ENCODE peak calls at places on chromosomes 5 and 9, in six cellular contexts. Z is mammary epithelial cell, O is GM23248, K is PC-3, E is fibroblast of lung, Q is neural progenitor cell. P is an unnamed sample. For H3K4me1, the result is how much of the 10 kb centered on the place peaks cover.

GRCh38 chr5:131545856-131546255 is 89.2 kb downstream of the RAPGEF6 start:
- DNase-seq in Z (peak), O (peak), K (peak), E (peak), Q (no peak), P (no peak)

GRCh38 chr5:87385794-87386193 is 26.9 kb downstream of the CCNH start:
- DNase-seq in Z (no peak), O (no peak), K (peak), E (no peak), Q (no peak), P (no peak)

GRCh38 chr5:162473051-162473714 is 405.6 kb downstream of the GABRG2 start:
- DNase-seq in Z (no peak), O (no peak), K (no peak), E (no peak), Q (no peak), P (no peak)

GRCh38 chr9:34493972-34494535 is 28.7 kb downstream of the ENHO start:
- DNase-seq in Z (peak), O (peak), K (peak), E (peak), Q (peak), P (peak)

GRCh38 chr5:142292808-142293207 is 32.0 kb downstream of the SPRY4 start:
- DNase-seq in Z (no peak), O (no peak), K (no peak), E (no peak), Q (no peak), P (no peak)

GRCh38 chr5:139061274-139061673 is 136.9 kb downstream of the SIL1 start:
- DNase-seq in Z (peak), O (peak), K (peak), E (peak), Q (no peak), P (no peak)

GRCh38 chr9:128992995-128993394 is 35.1 kb downstream of the SH3GLB2 start:
- DNase-seq in Z (peak), O (peak), K (peak), E (peak), Q (peak), P (no peak)

GRCh38 chr9:110541950-110542349 is 37.6 kb downstream of the SVEP1 start:
- DNase-seq in Z (no peak), O (peak), K (no peak), E (peak), Q (no peak), P (no peak)

GRCh38 chr5:69414885-69415583 is at the start of gene MARVELD2:
- DNase-seq in Z (peak), O (peak), K (peak), E (peak), Q (peak), P (no peak)

GRCh38 chr5:52786937-52787599 is 648 bp upstream of the ITGA1 start:
- DNase-seq in Z (peak), O (peak), K (no peak), E (no peak), Q (no peak), P (peak)

GRCh38 chr5:74919487-74919886 is 53.3 kb upstream of the FAM169A start:
- DNase-seq in Z (peak), O (peak), K (peak), E (peak), Q (peak), P (peak)

GRCh38 chr9:7780261-7780988 is 19.2 kb downstream of the DMAC1 start:
- DNase-seq in Z (peak), O (peak), K (no peak), E (peak), Q (peak), P (no peak)

GRCh38 chr5:31502506-31502905 is 29.4 kb downstream of the DROSHA start:
- DNase-seq in Z (no peak), O (peak), K (no peak), E (peak), Q (no peak), P (no peak)

GRCh38 chr5:52743970-52744369 is 43.7 kb upstream of the ITGA1 start:
- DNase-seq in Z (peak), O (peak), K (no peak), E (peak), Q (no peak), P (peak)

GRCh38 chr5:163594951-163595350 is 89.5 kb downstream of the MAT2B start:
- DNase-seq in Z (no peak), O (no peak), K (no peak), E (no peak), Q (no peak), P (no peak)

GRCh38 chr5:139381837-139382361 is 1.2 kb downstream of the SLC23A1 start:
- DNase-seq in Z (no peak), O (no peak), K (no peak), E (no peak), Q (no peak), P (no peak)

GRCh38 chr5:89499787-89500186 is 616.8 kb upstream of the MEF2C start:
- DNase-seq in Z (no peak), O (no peak), K (no peak), E (no peak), Q (no peak), P (no peak)

GRCh38 chr5:132812949-132813598 is at the start of gene SOWAHA:
- DNase-seq in Z (no peak), O (no peak), K (no peak), E (peak), Q (peak), P (no peak)
- TF ChIP-seq EZH2 in Z (no peak), O (peak), K (no peak), E (no peak), Q (peak), P (no peak)

GRCh38 chr5:44160443-44160842 is 228.8 kb downstream of the FGF10 start:
- DNase-seq in Z (no peak), O (no peak), K (no peak), E (peak), Q (no peak), P (no peak)
- H3K4me1 ChIP-seq in Z (under half), O (under half), K (under half), E (under half), Q (under half), P (under half)

GRCh38 chr9:101029300-101030021 is 934 bp downstream of the PLPPR1 start:
- DNase-seq in Z (no peak), O (no peak), K (no peak), E (no peak), Q (peak), P (no peak)
- TF ChIP-seq EZH2 in Z (no peak), O (no peak), K (no peak), E (no peak), Q (peak), P (no peak)

GRCh38 chr9:114367406-114367805 is 20.4 kb downstream of the AKNA start:
- DNase-seq in Z (no peak), O (no peak), K (no peak), E (no peak), Q (no peak), P (no peak)
- H3K4me1 ChIP-seq in Z (under half), O (under half), K (half or more), E (under half), Q (under half), P (under half)

GRCh38 chr5:77638763-77639451 is 394 bp upstream of the OTP start:
- DNase-seq in Z (no peak), O (peak), K (no peak), E (no peak), Q (peak), P (no peak)
- TF ChIP-seq EZH2 in Z (peak), O (no peak), K (no peak), E (peak), Q (peak), P (no peak)

DNA sequence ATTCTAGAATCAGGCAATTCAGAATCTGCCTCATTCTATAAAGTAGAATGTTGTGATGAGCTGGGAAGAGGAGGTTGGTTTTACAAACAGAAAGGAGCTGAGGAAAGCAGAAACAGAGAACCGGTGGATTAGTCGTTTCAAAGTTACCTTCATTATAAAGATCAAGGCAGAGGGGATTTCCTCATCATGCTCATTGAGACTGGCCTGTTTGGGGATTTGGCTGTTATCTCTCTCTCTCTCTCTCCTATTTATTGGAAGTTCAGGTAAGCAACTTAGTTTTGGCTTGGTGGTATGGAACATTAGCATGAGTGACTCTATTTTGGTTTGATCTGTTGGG is 134.0 kb downstream of the GCNT1 start:
- DNase-seq in Z (no peak), O (no peak), K (no peak), E (no peak), Q (peak), P (no peak)
- H3K4me1 ChIP-seq in Z (under half), O (under half), K (under half), E (under half), Q (under half), P (under half)